ENCODE peak calls at places on chromosomes 3 and 15, in eight cellular contexts. J is AG04450, S is neural progenitor cell, Y is hepatocyte, A is heart left ventricle, H is psoas muscle, P is colonic mucosa, M is SK-N-SH. W is an unnamed sample.

GRCh38 chr3:23203651-23204111 is 554 bp downstream of the UBE2E2 start:
- DNase-seq in S (peak), J (no peak), H (peak), Y (peak), A (peak), M (peak), P (peak), W (peak)

GRCh38 chr3:151219056-151219455 is 16.0 kb upstream of the GPR171 start:
- DNase-seq in M (no peak), J (no peak), H (no peak), Y (no peak), S (no peak), A (no peak), P (no peak), W (peak)

GRCh38 chr3:86978111-86978528 is 12.8 kb downstream of the VGLL3 start:
- DNase-seq in J (no peak), Y (no peak), P (no peak), A (peak), H (peak), S (no peak), M (no peak), W (peak)

GRCh38 chr3:106825962-106826605 is 551.2 kb upstream of the CCDC54 start:
- DNase-seq in J (peak), S (peak), H (no peak), A (no peak), Y (peak), P (no peak), M (no peak), W (peak)

GRCh38 chr3:156030735-156031134 is 89.6 kb upstream of the KCNAB1 start:
- DNase-seq in H (no peak), Y (no peak), J (no peak), M (no peak), A (no peak), P (no peak), S (no peak), W (no peak)

GRCh38 chr3:43582876-43583275 is 38.9 kb downstream of the ANO10 start:
- DNase-seq in M (no peak), P (no peak), H (no peak), A (no peak), J (no peak), Y (no peak), S (no peak), W (peak)

GRCh38 chr15:85430406-85431204 is 50.2 kb downstream of the AKAP13 start:
- DNase-seq in M (peak), Y (no peak), P (no peak), A (no peak), S (peak), H (no peak), J (no peak), W (no peak)

GRCh38 chr3:125154800-125155269 is 57.7 kb downstream of the SLC12A8 start:
- DNase-seq in S (no peak), H (no peak), A (no peak), J (no peak), M (no peak), P (peak), Y (no peak), W (no peak)

GRCh38 chr15:38670142-38671002 is 105.8 kb upstream of the RASGRP1 start:
- DNase-seq in S (no peak), H (no peak), P (no peak), M (no peak), Y (no peak), A (no peak), J (no peak), W (no peak)

GRCh38 chr3:7309707-7310106 is 448.8 kb downstream of the GRM7 start:
- DNase-seq in A (peak), P (peak), H (peak), Y (peak), J (no peak), S (no peak), M (no peak), W (peak)

GRCh38 chr15:89472785-89473256 is 23.6 kb downstream of the RHCG start:
- DNase-seq in M (peak), Y (peak), A (no peak), J (peak), P (peak), H (no peak), S (peak), W (peak)

GRCh38 chr3:143807987-143808386 is 40.3 kb downstream of the SLC9A9 start:
- DNase-seq in Y (no peak), M (no peak), A (no peak), S (no peak), J (no peak), H (no peak), P (no peak), W (no peak)

GRCh38 chr3:124275421-124275820 is 283.5 kb upstream of the ROPN1 start:
- DNase-seq in J (no peak), Y (no peak), A (peak), S (no peak), M (no peak), P (no peak), H (no peak), W (peak)

GRCh38 chr15:42578984-42579537 is 3.7 kb downstream of the STARD9 start:
- DNase-seq in H (no peak), S (no peak), P (no peak), Y (no peak), A (no peak), J (no peak), M (no peak), W (no peak)

GRCh38 chr3:173552526-173552925 is 155.0 kb downstream of the NLGN1 start:
- DNase-seq in A (no peak), S (no peak), M (no peak), Y (no peak), P (no peak), H (no peak), J (no peak), W (peak)

GRCh38 chr3:55407426-55407820 is 79.7 kb downstream of the WNT5A start:
- DNase-seq in S (no peak), P (no peak), A (no peak), Y (no peak), H (no peak), M (no peak), J (no peak), W (no peak)

GRCh38 chr3:71389911-71390573 is 193.5 kb downstream of the FOXP1 start:
- DNase-seq in J (no peak), M (no peak), P (peak), A (peak), S (peak), H (peak), Y (peak), W (peak)

GRCh38 chr15:68363353-68363752 is 68.6 kb downstream of the ITGA11 start:
- DNase-seq in S (no peak), Y (no peak), J (no peak), P (no peak), M (no peak), A (peak), H (no peak), W (no peak)
- H3K27ac ChIP-seq in S (no peak), Y (peak), J (no peak), P (no peak), M (no peak), A (peak), H (peak), W (no peak)

GRCh38 chr3:39476783-39477182 is 9.3 kb downstream of the MOBP start:
- DNase-seq in J (no peak), S (no peak), A (no peak), H (no peak), Y (no peak), P (no peak), M (no peak), W (no peak)

GRCh38 chr3:39471652-39472051 is 4.2 kb downstream of the MOBP start:
- DNase-seq in S (no peak), H (no peak), A (no peak), J (no peak), M (no peak), P (no peak), Y (no peak), W (no peak)

GRCh38 chr3:39473452-39474125 is 6.1 kb downstream of the MOBP start:
- DNase-seq in Y (peak), P (no peak), A (no peak), S (no peak), J (no peak), H (no peak), M (no peak), W (no peak)

GRCh38 chr3:39478226-39478625 is 10.7 kb downstream of the MOBP start:
- DNase-seq in P (no peak), Y (no peak), H (no peak), S (no peak), A (no peak), J (no peak), M (no peak), W (no peak)

DNA sequence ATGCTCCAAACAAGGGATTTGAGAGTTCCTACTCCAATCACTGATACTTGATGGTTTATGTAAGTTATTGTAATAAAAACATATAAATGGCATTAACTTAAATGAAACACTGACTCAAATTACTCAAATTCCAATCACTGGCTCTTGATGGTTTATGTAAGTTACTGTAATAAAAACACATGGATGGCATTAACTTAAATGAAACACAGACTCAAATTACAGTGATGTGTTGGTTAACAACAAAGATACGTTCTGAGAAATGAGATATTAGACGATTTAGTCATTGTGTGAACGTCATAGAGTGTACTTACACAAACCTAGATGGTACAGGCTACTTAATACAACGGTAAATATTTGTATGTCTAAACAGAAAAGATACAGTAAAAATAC is 6.6 kb downstream of the MOBP start:
- DNase-seq in H (no peak), M (no peak), A (no peak), P (no peak), J (no peak), S (no peak), Y (no peak), W (no peak)
- H3K4me3 ChIP-seq in H (no peak), M (no peak), A (no peak), P (no peak), J (no peak), S (no peak), Y (no peak), W (no peak)

DNA sequence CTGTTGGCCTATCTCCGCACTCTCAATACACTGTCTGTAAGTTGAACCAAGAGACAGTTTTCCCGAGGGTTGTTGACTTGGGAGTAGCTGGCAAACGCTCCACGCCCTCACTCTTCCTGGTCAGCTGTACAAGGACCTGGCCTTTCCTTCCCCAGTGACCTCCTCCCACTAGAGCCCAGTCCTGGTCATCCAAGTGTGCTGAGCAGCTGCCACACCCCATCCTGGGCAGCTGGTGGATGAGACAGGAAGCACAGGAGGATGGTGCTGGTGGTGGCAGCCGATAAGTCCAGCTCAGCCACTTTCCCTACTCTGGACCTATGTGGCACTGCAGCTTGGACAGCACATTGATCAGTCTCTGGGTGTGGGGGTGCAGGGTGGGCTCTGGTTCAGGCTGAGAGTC is 19.8 kb downstream of the PFKFB4 start:
- DNase-seq in J (no peak), S (no peak), P (no peak), Y (no peak), H (no peak), A (no peak), M (no peak), W (no peak)
- H3K27ac ChIP-seq in J (no peak), S (no peak), P (no peak), Y (no peak), H (no peak), A (no peak), M (no peak), W (no peak)

GRCh38 chr15:29102911-29103824 is 166.5 kb downstream of the NSMCE3 start:
- DNase-seq in M (no peak), A (peak), J (no peak), H (peak), Y (no peak), S (no peak), P (no peak), W (no peak)
- H3K4me3 ChIP-seq in M (no peak), A (peak), J (peak), H (peak), Y (no peak), S (peak), P (no peak), W (no peak)

DNA sequence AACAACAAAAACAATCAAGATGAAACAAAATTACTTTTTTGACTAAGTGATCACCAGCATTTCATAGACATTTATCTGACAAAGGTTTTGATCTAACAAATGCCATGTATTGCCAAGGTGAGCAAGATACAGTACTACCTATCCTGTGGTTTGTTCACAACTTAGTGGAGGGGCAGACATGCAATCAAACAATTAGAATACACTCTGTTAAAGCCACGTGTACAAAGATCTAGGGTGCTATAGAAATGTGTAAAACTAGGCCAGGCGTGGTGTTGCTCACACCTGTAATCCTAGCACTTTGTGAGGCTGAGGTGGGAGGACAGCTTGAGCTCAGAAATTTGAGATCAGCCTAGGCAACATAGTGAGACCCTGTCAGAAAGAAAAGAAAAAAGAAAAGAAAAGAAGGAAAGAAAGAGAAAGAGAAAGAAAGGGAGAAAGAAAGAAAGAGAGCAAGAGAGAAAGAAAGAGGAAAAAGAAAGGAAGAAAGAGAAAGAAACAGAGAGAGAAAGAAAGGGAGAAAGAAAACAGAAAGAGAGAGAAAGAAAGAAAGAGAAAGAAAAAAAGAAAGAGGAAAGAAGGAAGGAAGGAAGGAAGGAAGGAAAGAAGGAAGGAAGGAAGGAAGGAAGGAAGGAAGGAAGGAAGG is 1.4 kb upstream of the TRIM69 start:
- DNase-seq in J (no peak), Y (no peak), H (no peak), M (no peak), A (no peak), S (no peak), P (no peak), W (no peak)
- H3K27ac ChIP-seq in J (no peak), Y (peak), H (no peak), M (no peak), A (peak), S (no peak), P (peak), W (no peak)

DNA sequence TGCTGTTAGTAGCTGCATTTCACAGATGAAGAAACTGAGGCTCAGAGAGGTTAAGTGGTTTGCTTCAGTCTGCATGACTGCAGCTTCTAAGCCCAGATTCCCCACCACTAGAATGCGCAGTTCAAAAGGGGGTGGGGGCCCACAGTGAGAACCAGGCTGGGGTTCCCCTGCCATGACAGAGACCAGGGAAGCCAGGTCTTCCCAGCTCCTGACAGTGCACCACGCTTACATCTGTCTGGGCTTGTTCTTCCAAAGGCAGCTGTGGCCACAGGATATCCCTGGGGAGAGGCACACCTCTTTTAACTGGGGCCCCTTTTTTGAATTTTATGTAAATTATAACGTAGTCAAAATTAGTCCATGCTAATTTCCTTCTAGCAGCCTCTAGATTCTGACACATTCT is 5.3 kb downstream of the PLEKHO2 start:
- DNase-seq in Y (no peak), H (no peak), P (no peak), S (peak), J (no peak), M (no peak), A (no peak), W (no peak)
- H3K4me3 ChIP-seq in Y (no peak), H (no peak), P (no peak), S (no peak), J (no peak), M (no peak), A (no peak), W (no peak)